ENCODE peak calls at places on chromosome 11, in seven cellular contexts. C is astrocyte, S is mucosa of descending colon, Q is pancreas, K is BJ, V is heart left ventricle, A is fibroblast of lung. E is an unnamed sample. For H3K36me3, the result is how much of the 10 kb centered on the place peaks cover.

GRCh38 chr11:29996016-29996415 is 20.8 kb downstream of the KCNA4 start:
- DNase-seq in C (no peak), S (no peak), Q (no peak), K (no peak), V (no peak), A (no peak), E (no peak)

GRCh38 chr11:95827661-95828060 is 37.4 kb downstream of the CEP57 start:
- DNase-seq in C (no peak), S (no peak), Q (no peak), K (no peak), V (no peak), A (no peak), E (peak)

GRCh38 chr11:73542175-73542574 is 55.7 kb downstream of the FAM168A start:
- DNase-seq in C (no peak), S (no peak), Q (no peak), K (no peak), V (no peak), A (no peak), E (no peak)

GRCh38 chr11:94790771-94791180 is 22.6 kb downstream of the AMOTL1 start:
- DNase-seq in C (peak), S (no peak), Q (no peak), K (no peak), V (no peak), A (peak), E (no peak)

GRCh38 chr11:126109941-126110731 is 47.5 kb upstream of the CDON start:
- DNase-seq in C (peak), S (no peak), Q (no peak), K (no peak), V (no peak), A (peak), E (peak)

GRCh38 chr11:86807356-86807755 is 7.0 kb downstream of the PRSS23 start:
- DNase-seq in C (no peak), S (no peak), Q (no peak), K (no peak), V (no peak), A (no peak), E (no peak)

GRCh38 chr11:48081151-48082010 is 101.0 kb downstream of the PTPRJ start:
- DNase-seq in C (peak), S (peak), Q (no peak), K (no peak), V (peak), A (peak), E (peak)

GRCh38 chr11:61154528-61154927 is 6.7 kb downstream of the VPS37C start:
- DNase-seq in C (no peak), S (no peak), Q (no peak), K (no peak), V (no peak), A (no peak), E (no peak)

GRCh38 chr11:20066013-20066782 is 94.1 kb downstream of the DBX1 start:
- DNase-seq in C (no peak), S (no peak), Q (no peak), K (no peak), V (no peak), A (no peak), E (no peak)

DNA sequence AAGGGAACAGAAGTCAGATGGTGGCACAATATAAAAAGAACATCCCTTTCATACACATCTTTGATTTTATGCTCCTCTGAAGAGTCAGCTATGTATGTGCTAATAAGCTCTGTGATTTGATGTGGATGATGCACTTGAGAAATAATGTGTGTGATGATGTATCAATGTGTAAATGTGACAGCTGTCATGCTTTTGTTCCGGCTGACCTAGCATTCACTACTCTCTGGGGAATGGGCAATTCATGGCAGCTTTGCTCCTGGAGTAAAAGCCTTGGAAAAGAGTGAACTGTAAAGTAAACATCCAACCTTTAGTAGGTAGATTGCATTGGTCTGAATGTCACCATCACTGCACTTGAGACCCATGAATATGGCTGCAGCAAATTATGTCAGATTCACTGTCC is 178.0 kb upstream of the CCDC90B start:
- DNase-seq in C (no peak), S (no peak), Q (no peak), K (no peak), V (no peak), A (no peak), E (no peak)
- H3K36me3 ChIP-seq in C (under half), S (under half), Q (under half), K (under half), V (under half), A (under half), E (under half)

DNA sequence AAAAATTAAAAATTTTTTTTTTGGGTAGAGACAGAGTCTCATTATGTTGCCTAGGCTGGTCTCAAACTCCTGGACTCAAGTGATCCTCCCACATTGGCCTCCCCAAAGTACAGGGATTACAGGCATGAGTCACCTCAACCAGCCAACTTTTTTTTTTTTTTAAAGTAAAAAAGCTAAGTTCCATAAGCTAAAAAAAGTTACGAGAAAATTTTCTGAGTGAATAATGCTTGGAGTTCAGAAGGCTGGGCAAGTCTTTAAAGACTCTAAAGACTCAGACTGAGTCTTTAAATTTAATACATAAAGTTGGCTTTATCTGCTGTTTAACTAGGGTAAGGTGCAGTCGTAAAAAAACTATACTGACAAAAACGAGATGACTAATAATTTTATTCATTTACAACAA is 5.6 kb downstream of the DDX6 start:
- DNase-seq in C (peak), S (no peak), Q (no peak), K (no peak), V (no peak), A (peak), E (peak)
- H3K4me3 ChIP-seq in C (no peak), S (no peak), Q (no peak), K (no peak), V (no peak), A (no peak), E (no peak)

GRCh38 chr11:44632466-44633123 is 67.1 kb downstream of the CD82 start:
- DNase-seq in C (no peak), S (no peak), Q (no peak), K (no peak), V (peak), A (peak), E (peak)
- TF ChIP-seq CTCF in C (peak), S (no peak), Q (no peak), K (peak), V (peak), A (peak), E (peak)

GRCh38 chr11:102406099-102406498 is 46.5 kb downstream of the TMEM123 start:
- DNase-seq in C (no peak), S (no peak), Q (no peak), K (no peak), V (no peak), A (no peak), E (no peak)

GRCh38 chr11:102402556-102402955 is 50.0 kb downstream of the TMEM123 start:
- DNase-seq in C (no peak), S (no peak), Q (no peak), K (no peak), V (no peak), A (no peak), E (no peak)

GRCh38 chr11:102407901-102408300 is 44.7 kb downstream of the TMEM123 start:
- DNase-seq in C (no peak), S (no peak), Q (no peak), K (no peak), V (no peak), A (no peak), E (no peak)

GRCh38 chr11:102408339-102408738 is 44.2 kb downstream of the TMEM123 start:
- DNase-seq in C (no peak), S (no peak), Q (no peak), K (no peak), V (no peak), A (no peak), E (no peak)

DNA sequence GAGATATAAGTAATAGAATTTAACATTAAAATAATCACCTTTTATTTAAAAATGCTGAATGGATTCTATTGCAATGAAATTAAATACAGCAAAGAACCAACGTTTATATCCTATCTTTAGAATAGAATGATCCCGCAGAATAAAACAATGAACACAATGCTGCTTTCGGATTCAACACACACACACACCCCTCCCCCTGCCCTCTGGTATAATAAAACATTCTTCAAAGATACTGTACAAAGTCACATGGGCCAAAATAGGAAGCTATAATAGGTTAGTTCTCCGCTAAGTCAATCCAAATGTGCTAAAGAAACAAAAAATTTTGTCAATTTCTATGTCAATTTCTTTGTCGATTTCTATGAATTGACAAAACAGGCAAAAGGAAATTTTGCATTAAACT is 47.1 kb downstream of the TMEM123 start:
- DNase-seq in C (no peak), S (no peak), Q (no peak), K (no peak), V (no peak), A (no peak), E (no peak)
- H3K36me3 ChIP-seq in C (under half), S (under half), Q (under half), K (under half), V (under half), A (under half), E (under half)

GRCh38 chr11:115222863-115223530 is 281.2 kb downstream of the CADM1 start:
- DNase-seq in C (no peak), S (no peak), Q (no peak), K (no peak), V (no peak), A (no peak), E (no peak)
- H3K4me3 ChIP-seq in C (no peak), S (no peak), Q (no peak), K (no peak), V (no peak), A (no peak), E (no peak)

GRCh38 chr11:116787786-116788486 is at the start of gene ZPR1:
- DNase-seq in C (peak), S (peak), Q (peak), K (peak), V (peak), A (peak), E (peak)
- TF ChIP-seq CTCF in C (no peak), S (no peak), Q (no peak), K (no peak), V (no peak), A (no peak), E (no peak)

DNA sequence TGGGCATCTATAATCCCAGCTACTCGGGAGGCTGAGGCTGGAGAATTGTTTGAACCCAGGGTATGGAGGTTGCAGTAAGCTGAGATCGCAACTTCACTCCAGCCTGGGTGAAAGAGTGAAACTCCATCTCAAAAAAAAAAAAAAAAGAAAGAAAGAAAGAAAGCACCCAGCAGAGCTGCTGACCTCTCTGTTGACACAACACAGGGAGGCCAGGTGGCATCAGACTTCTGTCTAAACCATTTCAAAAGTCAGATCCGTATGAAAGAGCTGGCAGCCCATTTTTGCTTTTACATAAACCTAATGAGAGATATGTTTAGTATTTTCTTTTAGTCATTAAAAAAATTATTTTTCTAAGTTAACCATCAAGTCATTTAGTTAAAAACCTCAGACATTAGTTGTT is 64.4 kb upstream of the RRM1 start:
- DNase-seq in C (no peak), S (no peak), Q (no peak), K (no peak), V (no peak), A (no peak), E (no peak)
- H3K36me3 ChIP-seq in C (under half), S (under half), Q (under half), K (under half), V (under half), A (under half), E (under half)

GRCh38 chr11:64861227-64861970 is 16.9 kb upstream of the CDC42BPG start:
- DNase-seq in C (no peak), S (no peak), Q (no peak), K (no peak), V (no peak), A (no peak), E (no peak)

GRCh38 chr11:64863381-64864060 is 14.9 kb downstream of the EHD1 start:
- DNase-seq in C (no peak), S (peak), Q (no peak), K (no peak), V (peak), A (no peak), E (no peak)

GRCh38 chr11:64864473-64865285 is 13.7 kb downstream of the EHD1 start:
- DNase-seq in C (peak), S (peak), Q (no peak), K (no peak), V (peak), A (peak), E (no peak)

GRCh38 chr11:64864135-64864472 is 14.3 kb downstream of the EHD1 start:
- DNase-seq in C (no peak), S (no peak), Q (peak), K (no peak), V (no peak), A (no peak), E (no peak)

GRCh38 chr11:64862914-64863313 is 15.5 kb downstream of the EHD1 start:
- DNase-seq in C (no peak), S (no peak), Q (no peak), K (no peak), V (peak), A (peak), E (no peak)
- H3K4me3 ChIP-seq in C (no peak), S (no peak), Q (no peak), K (no peak), V (no peak), A (no peak), E (no peak)

DNA sequence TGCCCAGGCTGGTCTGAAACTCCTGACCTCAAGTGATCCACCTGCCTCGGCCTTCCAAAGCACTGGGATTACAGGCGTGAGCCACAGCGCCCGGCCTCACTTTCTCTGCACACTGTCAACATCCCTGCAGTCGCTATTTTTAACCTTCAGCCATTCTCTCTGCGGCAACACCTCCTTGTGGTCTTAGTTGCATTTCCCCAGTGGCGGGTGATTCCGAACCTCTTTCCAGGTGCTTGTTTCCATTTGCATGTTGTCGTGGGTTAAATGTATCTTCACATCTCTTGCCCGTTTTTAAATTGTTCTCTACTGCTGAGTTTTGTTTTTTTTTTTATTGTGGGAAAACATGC is 2.2 kb upstream of the SCT start:
- DNase-seq in C (no peak), S (no peak), Q (no peak), K (no peak), V (peak), A (peak), E (no peak)
- TF ChIP-seq CTCF in C (no peak), S (no peak), Q (no peak), K (no peak), V (peak), A (no peak), E (no peak)

DNA sequence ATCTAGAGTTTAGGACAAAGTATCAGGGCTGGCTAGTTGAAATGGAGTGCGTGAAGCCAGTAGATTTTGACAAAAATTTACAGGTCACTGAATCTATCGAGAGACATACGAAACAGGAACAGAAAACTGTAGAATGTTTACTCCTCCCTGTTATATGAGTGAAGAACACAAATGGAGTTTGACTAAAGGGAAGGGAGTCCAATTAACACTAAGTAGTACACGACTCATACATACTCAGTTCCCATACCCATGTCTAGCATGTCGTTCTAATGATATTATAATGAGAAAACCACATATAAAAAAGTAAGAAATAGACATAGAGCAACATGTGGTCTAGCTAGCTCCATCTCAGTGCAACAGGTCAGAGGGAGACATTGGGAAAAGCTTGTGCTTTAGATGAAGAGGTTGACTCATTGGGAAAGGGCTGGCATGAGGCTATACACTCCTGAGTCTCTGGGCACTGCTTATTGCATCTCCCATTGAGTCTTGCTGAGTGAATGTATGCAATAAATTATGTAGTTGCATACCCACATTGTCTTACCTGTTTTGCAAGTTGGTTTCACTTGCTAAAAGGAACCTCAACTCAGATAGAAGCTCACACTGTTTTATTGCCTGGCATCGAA is 43.5 kb downstream of the CD44 start:
- DNase-seq in C (no peak), S (no peak), Q (no peak), K (no peak), V (no peak), A (no peak), E (no peak)
- H3K36me3 ChIP-seq in C (half or more), S (under half), Q (under half), K (under half), V (under half), A (under half), E (under half)